ENCODE peak calls at places on chromosomes 1 and 21, in eight cellular contexts. B is colonic mucosa, M is Peyer's patch, V is mammary epithelial cell, H is esophagus muscularis mucosa, K is heart left ventricle, J is body of pancreas, A is MM.1S. S is an unnamed sample.

GRCh38 chr1:15337656-15338402 is 71.9 kb upstream of the EFHD2 start:
- DNase-seq in B (peak), M (no peak), V (peak), H (no peak), K (no peak), J (no peak), A (no peak), S (peak)

GRCh38 chr1:196449459-196449858 is 158.8 kb downstream of the KCNT2 start:
- DNase-seq in B (no peak), M (no peak), V (no peak), H (no peak), K (no peak), J (no peak), A (no peak), S (peak)

GRCh38 chr1:48898894-48899293 is 122.2 kb upstream of the BEND5 start:
- DNase-seq in B (no peak), M (no peak), V (no peak), H (no peak), K (peak), J (no peak), A (no peak), S (no peak)

GRCh38 chr1:42176902-42177519 is 12.5 kb upstream of the GUCA2A start:
- DNase-seq in B (no peak), M (no peak), V (peak), H (no peak), K (no peak), J (peak), A (peak), S (peak)

GRCh38 chr21:15355066-15355465 is 290.3 kb upstream of the NRIP1 start:
- DNase-seq in B (no peak), M (no peak), V (no peak), H (no peak), K (no peak), J (no peak), A (no peak), S (peak)

GRCh38 chr21:39715804-39716397 is 29.1 kb upstream of the IGSF5 start:
- DNase-seq in B (peak), M (peak), V (peak), H (no peak), K (no peak), J (peak), A (peak), S (peak)

GRCh38 chr1:173206816-173207595 is at the start of gene TNFSF4:
- DNase-seq in B (peak), M (peak), V (no peak), H (no peak), K (peak), J (no peak), A (no peak), S (peak)

GRCh38 chr1:248696261-248696660 is 6.3 kb downstream of the OR14I1 start:
- DNase-seq in B (peak), M (peak), V (no peak), H (no peak), K (no peak), J (peak), A (peak), S (no peak)

GRCh38 chr1:173395762-173396161 is 81.4 kb upstream of the PRDX6 start:
- DNase-seq in B (no peak), M (no peak), V (no peak), H (no peak), K (no peak), J (no peak), A (no peak), S (no peak)

GRCh38 chr1:68166348-68166747 is 66.0 kb downstream of the WLS start:
- DNase-seq in B (no peak), M (no peak), V (no peak), H (peak), K (no peak), J (no peak), A (no peak), S (no peak)

GRCh38 chr1:27406354-27406665 is 13.9 kb downstream of the GPR3 start:
- DNase-seq in B (no peak), M (no peak), V (no peak), H (no peak), K (no peak), J (no peak), A (no peak), S (no peak)

GRCh38 chr1:232968965-232969364 is 18.6 kb downstream of the NTPCR start:
- DNase-seq in B (no peak), M (no peak), V (peak), H (no peak), K (no peak), J (peak), A (no peak), S (peak)

GRCh38 chr1:212595787-212596714 is 12.5 kb upstream of the ATF3 start:
- DNase-seq in B (peak), M (peak), V (peak), H (peak), K (no peak), J (peak), A (peak), S (peak)

GRCh38 chr1:172203135-172203823 is 217.2 kb upstream of the C1orf105 start:
- DNase-seq in B (peak), M (no peak), V (no peak), H (no peak), K (no peak), J (no peak), A (no peak), S (no peak)

GRCh38 chr1:93007941-93008577 is 46.8 kb upstream of the DIPK1A start:
- DNase-seq in B (no peak), M (no peak), V (peak), H (peak), K (no peak), J (no peak), A (no peak), S (no peak)

GRCh38 chr1:162984699-162985098 is 84.5 kb upstream of the RGS4 start:
- DNase-seq in B (no peak), M (no peak), V (peak), H (no peak), K (no peak), J (no peak), A (no peak), S (peak)

GRCh38 chr1:212110617-212111016 is 75.1 kb downstream of the DTL start:
- DNase-seq in B (no peak), M (no peak), V (no peak), H (no peak), K (no peak), J (peak), A (no peak), S (peak)

GRCh38 chr1:226875641-226876295 is 5.4 kb downstream of the PSEN2 start:
- DNase-seq in B (peak), M (peak), V (no peak), H (no peak), K (no peak), J (peak), A (no peak), S (peak)

GRCh38 chr1:207827488-207827830 is 75.6 kb downstream of the CD46 start:
- DNase-seq in B (no peak), M (peak), V (no peak), H (no peak), K (no peak), J (no peak), A (no peak), S (no peak)

GRCh38 chr1:34186741-34187494 is 10.2 kb downstream of the C1orf94 start:
- DNase-seq in B (no peak), M (no peak), V (no peak), H (no peak), K (no peak), J (no peak), A (no peak), S (no peak)

GRCh38 chr1:109654519-109654918 is 1.4 kb upstream of the GSTM4 start:
- DNase-seq in B (no peak), M (no peak), V (no peak), H (peak), K (no peak), J (no peak), A (no peak), S (no peak)

GRCh38 chr1:109653286-109653685 is 2.6 kb upstream of the GSTM4 start:
- DNase-seq in B (no peak), M (no peak), V (no peak), H (peak), K (no peak), J (no peak), A (no peak), S (no peak)

GRCh38 chr1:109657970-109658369 is 2.1 kb downstream of the GSTM4 start:
- DNase-seq in B (no peak), M (no peak), V (no peak), H (peak), K (no peak), J (no peak), A (no peak), S (no peak)

GRCh38 chr1:109657395-109657794 is 1.5 kb downstream of the GSTM4 start:
- DNase-seq in B (no peak), M (no peak), V (no peak), H (peak), K (no peak), J (no peak), A (no peak), S (no peak)

DNA sequence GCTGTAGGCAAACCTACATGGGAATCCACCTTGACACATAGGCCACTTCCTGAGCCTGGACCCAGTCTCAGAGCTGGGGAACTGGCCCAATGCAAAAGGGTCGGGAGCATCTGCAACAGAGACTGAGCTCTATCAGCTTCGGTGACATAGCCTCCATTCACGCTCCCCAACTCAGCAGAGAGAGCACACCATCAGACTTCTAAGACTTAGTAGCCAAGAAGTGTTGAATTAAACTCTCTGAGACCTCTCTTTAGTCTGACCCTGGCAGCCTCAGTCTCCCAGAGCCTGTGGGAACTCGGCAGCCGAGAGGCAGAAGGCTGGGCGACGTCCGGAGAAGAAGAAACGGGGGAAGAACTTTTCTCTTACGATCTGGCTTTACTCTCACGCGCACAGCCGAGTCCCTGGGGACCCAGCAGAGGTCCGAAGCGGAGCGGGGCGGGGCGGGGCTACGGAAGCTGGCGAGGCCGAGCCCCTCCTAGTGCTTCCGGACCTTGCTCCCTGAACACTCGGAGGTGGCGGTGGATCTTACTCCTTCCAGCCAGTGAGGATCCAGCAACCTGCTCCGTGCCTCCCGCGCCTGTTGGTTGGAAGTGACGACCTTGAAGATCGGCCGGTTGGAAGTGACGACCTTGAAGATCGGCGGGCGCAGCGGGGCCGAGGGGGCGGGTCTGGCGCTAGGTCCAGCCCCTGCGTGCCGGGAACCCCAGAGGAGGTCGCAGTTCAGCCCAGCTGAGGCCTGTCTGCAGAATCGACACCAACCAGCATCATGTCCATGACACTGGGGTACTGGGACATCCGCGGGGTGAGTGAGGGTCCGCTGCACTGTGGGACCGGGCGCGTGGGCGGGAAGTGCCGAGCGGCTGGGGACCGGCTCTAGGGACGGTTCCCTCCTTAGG is at the start of gene GSTM4:
- DNase-seq in B (peak), M (peak), V (peak), H (peak), K (peak), J (peak), A (peak), S (peak)
- H3K4me3 ChIP-seq in B (peak), M (peak), V (peak), H (peak), K (peak), J (peak), A (peak), S (peak)

DNA sequence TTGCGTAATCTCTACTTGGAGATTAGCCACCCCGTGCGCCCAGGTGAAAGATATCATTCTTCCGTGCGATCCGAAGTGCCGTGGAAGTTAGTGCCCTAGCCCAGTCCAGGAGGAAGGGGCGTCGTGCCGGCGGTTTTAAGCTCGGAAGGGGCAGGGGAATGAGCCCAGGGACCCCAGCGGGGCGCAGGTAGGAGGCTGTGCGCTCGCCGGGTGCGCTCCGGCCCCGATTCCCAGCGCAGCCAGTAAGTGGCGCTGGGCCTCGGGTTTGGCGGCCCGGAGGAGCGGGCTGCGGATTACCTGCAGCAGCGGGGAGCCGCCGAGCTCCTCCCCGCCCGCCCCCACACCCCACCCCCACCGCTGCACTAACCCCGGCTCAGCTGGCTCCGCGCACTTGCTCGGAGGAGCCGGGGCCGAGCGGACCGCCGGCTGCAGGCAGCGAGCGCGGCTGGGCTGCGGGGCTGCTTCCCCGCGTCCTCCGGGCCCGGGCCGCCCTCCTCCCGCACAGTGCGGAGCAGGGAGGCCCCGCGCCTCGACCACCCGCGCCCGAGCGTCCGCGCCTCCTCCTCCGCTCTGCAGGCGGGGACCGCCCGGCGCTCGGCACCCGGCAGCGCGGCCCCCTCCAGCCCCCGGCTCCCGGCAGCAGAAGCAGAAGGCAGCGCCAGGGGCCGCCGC is at the start of gene RYR2:
- DNase-seq in B (no peak), M (no peak), V (no peak), H (no peak), K (peak), J (peak), A (no peak), S (no peak)
- TF ChIP-seq CTCF in B (peak), M (no peak), V (no peak), H (peak), K (peak), J (no peak), A (no peak), S (no peak)

GRCh38 chr21:41958886-41959563 is 5.2 kb upstream of the C2CD2 start:
- DNase-seq in B (no peak), M (peak), V (peak), H (no peak), K (no peak), J (no peak), A (no peak), S (no peak)
- H3K4me3 ChIP-seq in B (no peak), M (no peak), V (no peak), H (no peak), K (no peak), J (no peak), A (no peak), S (no peak)

DNA sequence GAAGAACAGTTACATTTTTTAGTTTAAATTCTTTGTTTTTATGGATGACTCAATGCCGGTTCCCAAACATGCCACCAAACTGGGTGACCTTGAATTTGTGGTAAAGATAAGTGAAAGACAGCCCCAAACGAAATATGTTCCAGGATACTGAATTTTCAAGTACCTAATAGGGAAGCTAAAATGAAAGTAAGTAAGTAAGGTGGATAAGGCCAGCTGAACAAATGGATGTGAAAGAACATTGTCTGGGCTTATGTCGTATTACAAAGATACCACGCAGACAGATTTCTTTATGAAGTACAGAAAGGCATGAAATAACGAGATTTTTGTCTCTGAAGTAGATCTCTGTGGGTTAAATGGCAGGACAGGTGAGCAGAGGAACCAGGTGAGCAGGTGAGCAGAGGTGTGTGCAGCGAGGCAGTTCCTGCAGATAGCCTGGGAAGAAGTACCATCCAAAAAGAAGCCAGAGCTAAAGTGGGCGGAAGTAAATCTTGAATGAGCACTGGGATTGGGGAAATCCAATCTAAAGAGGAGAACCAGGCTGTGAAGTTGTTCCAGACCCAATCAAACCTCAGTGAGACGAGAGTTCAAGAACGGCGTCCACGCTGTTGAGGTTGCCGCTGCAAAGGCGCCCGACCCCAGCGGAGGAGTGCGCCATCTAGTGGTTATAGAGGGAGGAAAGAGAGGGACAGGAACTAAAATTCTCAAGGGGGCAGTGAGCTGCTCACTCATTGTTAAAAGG is 19.6 kb downstream of the TLR5 start:
- DNase-seq in B (peak), M (peak), V (peak), H (no peak), K (peak), J (peak), A (peak), S (peak)
- TF ChIP-seq CTCF in B (peak), M (peak), V (peak), H (peak), K (peak), J (peak), A (peak), S (peak)

GRCh38 chr1:20589331-20590312 is 725 bp downstream of the CDA start:
- DNase-seq in B (peak), M (peak), V (no peak), H (no peak), K (peak), J (peak), A (no peak), S (peak)
- H3K4me3 ChIP-seq in B (peak), M (peak), V (peak), H (peak), K (peak), J (no peak), A (no peak), S (no peak)

DNA sequence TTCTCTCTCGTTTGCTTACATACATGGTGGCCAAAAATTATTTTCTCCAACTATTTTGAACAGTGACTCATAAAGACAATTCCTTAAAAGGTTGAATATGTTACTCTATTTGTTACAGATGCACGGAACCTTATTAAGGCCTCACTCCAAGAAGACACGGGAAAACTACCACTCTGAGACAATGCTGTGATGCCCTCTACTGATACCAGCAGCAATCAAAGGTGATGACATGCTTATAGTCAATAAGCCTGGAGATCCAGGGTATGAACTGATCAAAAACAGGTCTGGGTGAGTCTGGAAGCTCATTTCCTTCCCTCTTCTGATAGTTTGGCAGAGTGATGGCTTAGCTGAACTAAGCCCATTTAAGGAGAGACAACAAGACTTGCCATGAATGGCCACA is 563.0 kb downstream of the LRRIQ3 start:
- DNase-seq in B (no peak), M (no peak), V (no peak), H (no peak), K (no peak), J (no peak), A (no peak), S (no peak)
- TF ChIP-seq CTCF in B (no peak), M (no peak), V (no peak), H (no peak), K (no peak), J (no peak), A (no peak), S (no peak)

GRCh38 chr1:150763018-150763417 is 2.6 kb downstream of the CTSS start:
- DNase-seq in B (no peak), M (no peak), V (no peak), H (no peak), K (no peak), J (no peak), A (no peak), S (no peak)

GRCh38 chr1:150764617-150765090 is 924 bp downstream of the CTSS start:
- DNase-seq in B (no peak), M (no peak), V (peak), H (no peak), K (no peak), J (no peak), A (no peak), S (peak)

GRCh38 chr1:150765229-150765976 is at the start of gene CTSS:
- DNase-seq in B (no peak), M (no peak), V (no peak), H (no peak), K (no peak), J (no peak), A (peak), S (peak)

GRCh38 chr1:150762559-150762958 is 3.0 kb downstream of the CTSS start:
- DNase-seq in B (no peak), M (no peak), V (no peak), H (no peak), K (no peak), J (no peak), A (no peak), S (no peak)

GRCh38 chr1:150763631-150764223 is 1.9 kb downstream of the CTSS start:
- DNase-seq in B (no peak), M (no peak), V (no peak), H (no peak), K (no peak), J (no peak), A (no peak), S (no peak)
- H3K4me3 ChIP-seq in B (peak), M (no peak), V (no peak), H (peak), K (no peak), J (no peak), A (no peak), S (no peak)

GRCh38 chr1:12314328-12314903 is 84.6 kb downstream of the VPS13D start:
- DNase-seq in B (no peak), M (no peak), V (no peak), H (no peak), K (no peak), J (no peak), A (peak), S (peak)
- TF ChIP-seq CTCF in B (peak), M (peak), V (peak), H (peak), K (peak), J (no peak), A (peak), S (peak)

GRCh38 chr1:51689643-51690042 is 72.8 kb downstream of the OSBPL9 start:
- DNase-seq in B (no peak), M (no peak), V (no peak), H (no peak), K (no peak), J (no peak), A (no peak), S (no peak)
- H3K4me3 ChIP-seq in B (no peak), M (no peak), V (no peak), H (no peak), K (no peak), J (no peak), A (no peak), S (no peak)